ENCODE peak calls at places on chromosomes 11 and 22, in eight cellular contexts. P, Y, J, U, D, H, Q and A are unnamed samples. For H3K4me1, the result is how much of the 10 kb centered on the place peaks cover.

GRCh38 chr22:50342651-50343540 is at the start of gene PPP6R2:
- DNase-seq in P (peak), Y (peak), J (peak), U (peak), D (no peak), H (peak), Q (peak), A (peak)

GRCh38 chr11:9982127-9982795 is 311.8 kb downstream of the SBF2 start:
- DNase-seq in P (no peak), Y (no peak), J (no peak), U (peak), D (peak), H (peak), Q (no peak), A (no peak)

GRCh38 chr22:19098157-19098556 is 24.1 kb downstream of the DGCR2 start:
- DNase-seq in P (no peak), Y (no peak), J (no peak), U (no peak), D (no peak), H (no peak), Q (no peak), A (no peak)

GRCh38 chr11:117384045-117384444 is 56.4 kb downstream of the CEP164 start:
- DNase-seq in P (peak), Y (no peak), J (no peak), U (peak), D (peak), H (peak), Q (no peak), A (no peak)

GRCh38 chr22:46007848-46008261 is 30.9 kb upstream of the WNT7B start:
- DNase-seq in P (peak), Y (peak), J (no peak), U (no peak), D (peak), H (peak), Q (peak), A (peak)

GRCh38 chr11:44596541-44597276 is 31.2 kb downstream of the CD82 start:
- DNase-seq in P (no peak), Y (no peak), J (no peak), U (no peak), D (peak), H (no peak), Q (no peak), A (no peak)

GRCh38 chr11:44243633-44244343 is 66.2 kb downstream of the ALX4 start:
- DNase-seq in P (peak), Y (no peak), J (peak), U (no peak), D (peak), H (peak), Q (peak), A (no peak)

GRCh38 chr22:17748555-17749353 is 25.5 kb downstream of the BID start:
- DNase-seq in P (no peak), Y (no peak), J (peak), U (peak), D (no peak), H (no peak), Q (no peak), A (peak)

GRCh38 chr11:1665313-1665712 is 31.7 kb upstream of the KRTAP5-6 start:
- DNase-seq in P (no peak), Y (no peak), J (no peak), U (no peak), D (no peak), H (no peak), Q (no peak), A (no peak)

GRCh38 chr11:78740175-78741161 is 165.8 kb upstream of the NARS2 start:
- DNase-seq in P (no peak), Y (no peak), J (peak), U (no peak), D (no peak), H (no peak), Q (no peak), A (peak)

GRCh38 chr11:67268684-67269268 is 2.5 kb downstream of the GRK2 start:
- DNase-seq in P (no peak), Y (no peak), J (no peak), U (no peak), D (no peak), H (no peak), Q (no peak), A (no peak)

GRCh38 chr11:122077459-122077858 is 38.6 kb downstream of the BLID start:
- DNase-seq in P (no peak), Y (no peak), J (no peak), U (no peak), D (no peak), H (no peak), Q (no peak), A (no peak)

GRCh38 chr22:17120281-17120680 is 879 bp downstream of the TMEM121B start:
- DNase-seq in P (peak), Y (peak), J (peak), U (peak), D (peak), H (peak), Q (peak), A (peak)

GRCh38 chr11:120649316-120649715 is 137.8 kb downstream of the GRIK4 start:
- DNase-seq in P (no peak), Y (no peak), J (no peak), U (no peak), D (no peak), H (no peak), Q (no peak), A (no peak)

GRCh38 chr11:85663080-85663729 is 1.7 kb downstream of the CREBZF start:
- DNase-seq in P (peak), Y (no peak), J (no peak), U (no peak), D (no peak), H (peak), Q (no peak), A (no peak)

GRCh38 chr11:14119357-14119756 is 156.8 kb downstream of the SPON1 start:
- DNase-seq in P (no peak), Y (no peak), J (peak), U (no peak), D (no peak), H (no peak), Q (no peak), A (no peak)

GRCh38 chr22:28894793-28895192 is 11.4 kb downstream of the ZNRF3 start:
- DNase-seq in P (no peak), Y (no peak), J (no peak), U (no peak), D (no peak), H (no peak), Q (no peak), A (no peak)
- H3K4me1 ChIP-seq in P (under half), Y (under half), J (half or more), U (under half), D (under half), H (under half), Q (under half), A (half or more)

DNA sequence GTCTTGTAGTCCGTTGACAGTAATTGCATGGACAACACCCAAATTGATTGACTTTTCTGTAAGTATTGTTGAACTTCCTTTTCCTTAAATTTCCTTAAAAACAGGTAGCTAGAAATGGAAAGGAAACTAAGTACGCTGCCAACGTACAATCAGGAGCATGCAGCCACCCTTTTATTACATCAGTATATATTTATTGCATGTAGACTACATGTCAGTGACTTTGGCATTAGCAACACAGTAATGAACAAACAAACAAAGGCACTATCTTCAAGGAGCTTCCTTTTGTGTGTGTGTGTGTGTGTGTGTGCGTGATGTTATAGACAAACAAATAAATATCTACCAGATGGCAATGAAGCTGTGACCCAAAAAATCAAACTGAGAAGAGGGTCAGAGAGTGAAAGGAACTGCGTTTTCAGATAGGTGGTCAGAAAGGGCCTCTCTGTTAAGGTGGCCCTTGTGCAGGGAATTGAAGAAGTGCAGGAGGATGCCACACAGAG is at the start of gene OR9Q1:
- DNase-seq in P (no peak), Y (no peak), J (no peak), U (no peak), D (no peak), H (no peak), Q (no peak), A (no peak)
- H3K27ac ChIP-seq in P (peak), Y (peak), J (no peak), U (no peak), D (no peak), H (peak), Q (peak), A (peak)

GRCh38 chr11:65569973-65570918 is at the start of gene ZNRD2:
- DNase-seq in P (peak), Y (peak), J (peak), U (peak), D (peak), H (peak), Q (peak), A (peak)
- H3K4me1 ChIP-seq in P (under half), Y (half or more), J (under half), U (under half), D (half or more), H (half or more), Q (half or more), A (half or more)

GRCh38 chr22:25053153-25053805 is 100.8 kb downstream of the KIAA1671 start:
- DNase-seq in P (no peak), Y (no peak), J (no peak), U (peak), D (no peak), H (peak), Q (no peak), A (no peak)
- H3K27ac ChIP-seq in P (no peak), Y (no peak), J (no peak), U (no peak), D (no peak), H (peak), Q (peak), A (no peak)

DNA sequence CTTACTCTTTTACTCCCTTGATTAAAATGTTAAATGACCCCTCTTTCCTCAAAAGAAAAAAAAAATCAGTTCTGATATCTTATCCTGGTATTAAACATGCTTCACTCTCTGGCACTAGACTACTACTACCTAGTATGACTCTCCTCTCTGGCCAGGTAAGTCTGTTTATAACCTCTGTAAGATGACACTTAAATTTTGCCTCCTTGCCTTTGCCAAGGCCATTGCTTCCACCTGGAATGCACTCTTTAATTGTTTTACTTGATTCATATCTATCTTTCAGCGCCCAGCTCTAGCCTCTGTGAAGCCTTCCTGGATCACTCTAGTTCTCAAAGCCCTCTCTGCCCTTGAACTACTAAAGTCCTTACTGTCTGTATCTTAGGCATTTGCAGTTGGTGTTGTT is 170.4 kb downstream of the ETS1 start:
- DNase-seq in P (no peak), Y (no peak), J (no peak), U (no peak), D (no peak), H (no peak), Q (no peak), A (no peak)
- H3K4me1 ChIP-seq in P (under half), Y (under half), J (under half), U (under half), D (under half), H (under half), Q (under half), A (under half)